ENCODE peak calls at places on chromosomes 12 and 14, in six cellular contexts. O, N, B, X, G and M are unnamed samples.
A peak's percentile ranks its signal among the peaks of the same experiment; 100 is the strongest.

GRCh38 chr12:52531563-52532300 is 11.5 kb upstream of the KRT5 start:
- DNase-seq in O (no peak), N (no peak), B (no peak), X (no peak), G (no peak), M (peak; percentile 20)

GRCh38 chr14:70702154-70702553 is 60.4 kb downstream of the TTC9 start:
- DNase-seq in O (no peak), N (no peak), B (no peak), X (no peak), G (no peak), M (no peak)

GRCh38 chr12:3071107-3071506 is 6.1 kb upstream of the TSPAN9 start:
- DNase-seq in O (no peak), N (no peak), B (no peak), X (no peak), G (no peak), M (no peak)

GRCh38 chr14:100653409-100653808 is 66.2 kb upstream of the BEGAIN start:
- DNase-seq in O (no peak), N (no peak), B (no peak), X (no peak), G (no peak), M (no peak)

GRCh38 chr14:71036433-71036832 is 129.2 kb downstream of the PCNX1 start:
- DNase-seq in O (no peak), N (no peak), B (no peak), X (no peak), G (no peak), M (no peak)

GRCh38 chr12:32698285-32698684 is 19.2 kb downstream of the DNM1L start:
- DNase-seq in O (no peak), N (no peak), B (no peak), X (no peak), G (peak; percentile 40), M (no peak)

GRCh38 chr14:82420874-82421273 is 887.2 kb upstream of the SEL1L start:
- DNase-seq in O (no peak), N (no peak), B (no peak), X (no peak), G (no peak), M (no peak)

GRCh38 chr14:67934087-67934486 is 114.5 kb downstream of the RAD51B start:
- DNase-seq in O (peak; percentile 55), N (no peak), B (no peak), X (peak; percentile 82), G (peak; percentile 61), M (no peak)

GRCh38 chr14:89365071-89365801 is 51.8 kb downstream of the FOXN3 start:
- DNase-seq in O (no peak), N (peak; percentile 31), B (peak; percentile 24), X (no peak), G (no peak), M (no peak)

GRCh38 chr12:124498870-124499753 is 68.3 kb downstream of the NCOR2 start:
- DNase-seq in O (peak; percentile 70), N (no peak), B (no peak), X (no peak), G (no peak), M (no peak)

GRCh38 chr14:99838555-99839193 is 45.5 kb downstream of the EML1 start:
- DNase-seq in O (peak; percentile 12), N (no peak), B (no peak), X (no peak), G (no peak), M (no peak)

GRCh38 chr12:125315771-125316170 is 250.5 kb downstream of the AACS start:
- DNase-seq in O (no peak), N (no peak), B (no peak), X (no peak), G (no peak), M (no peak)

GRCh38 chr14:72651081-72651480 is 242.8 kb downstream of the DPF3 start:
- DNase-seq in O (peak; percentile 62), N (no peak), B (no peak), X (no peak), G (no peak), M (no peak)

GRCh38 chr12:53103860-53104305 is 597 bp downstream of the SOAT2 start:
- DNase-seq in O (no peak), N (no peak), B (no peak), X (no peak), G (no peak), M (no peak)

GRCh38 chr12:124938066-124938465 is 23.6 kb upstream of the UBC start:
- DNase-seq in O (no peak), N (no peak), B (no peak), X (no peak), G (no peak), M (no peak)

GRCh38 chr12:2163172-2163927 is 110.6 kb downstream of the CACNA1C start:
- DNase-seq in O (peak; percentile 63), N (peak; percentile 70), B (no peak), X (no peak), G (no peak), M (peak; percentile 15)

GRCh38 chr12:94099191-94099983 is 49.0 kb upstream of the PLXNC1 start:
- DNase-seq in O (peak; percentile 93), N (no peak), B (no peak), X (no peak), G (no peak), M (no peak)

GRCh38 chr14:50943261-50943942 is 881 bp downstream of the PYGL start:
- DNase-seq in O (no peak), N (peak; percentile 32), B (no peak), X (no peak), G (no peak), M (no peak)

GRCh38 chr14:100532154-100532915 is 54.9 kb downstream of the BEGAIN start:
- DNase-seq in O (no peak), N (peak; percentile 10), B (no peak), X (no peak), G (no peak), M (no peak)

GRCh38 chr12:89238593-89238992 is 113.7 kb downstream of the DUSP6 start:
- DNase-seq in O (no peak), N (no peak), B (no peak), X (no peak), G (no peak), M (no peak)

GRCh38 chr12:40953076-40953475 is 235.0 kb upstream of the PDZRN4 start:
- DNase-seq in O (peak; percentile 9), N (no peak), B (no peak), X (no peak), G (no peak), M (no peak)

GRCh38 chr14:85317491-85318021 is 212.4 kb upstream of the FLRT2 start:
- DNase-seq in O (no peak), N (no peak), B (no peak), X (no peak), G (no peak), M (no peak)

GRCh38 chr12:117030187-117030896 is 68.9 kb downstream of the TESC start:
- DNase-seq in O (no peak), N (peak; percentile 17), B (no peak), X (no peak), G (no peak), M (no peak)

GRCh38 chr14:58390830-58391229 is 4.9 kb upstream of the TOMM20L start:
- DNase-seq in O (no peak), N (no peak), B (no peak), X (no peak), G (no peak), M (no peak)

GRCh38 chr12:63795032-63795687 is 15.5 kb downstream of the RXYLT1 start:
- DNase-seq in O (no peak), N (no peak), B (no peak), X (no peak), G (no peak), M (no peak)

GRCh38 chr12:52907092-52907810 is 2.4 kb upstream of the KRT8 start:
- DNase-seq in O (no peak), N (peak; percentile 94), B (no peak), X (no peak), G (peak; percentile 86), M (no peak)

GRCh38 chr12:67449591-67450052 is 180.5 kb downstream of the CAND1 start:
- DNase-seq in O (no peak), N (no peak), B (peak; percentile 7), X (no peak), G (no peak), M (no peak)

GRCh38 chr12:12486661-12487240 is 75.9 kb downstream of the DUSP16 start:
- DNase-seq in O (no peak), N (no peak), B (no peak), X (no peak), G (no peak), M (no peak)

GRCh38 chr12:27549801-27550652 is 26.0 kb downstream of the PPFIBP1 start:
- DNase-seq in O (peak; percentile 97), N (peak; percentile 81), B (no peak), X (peak; percentile 77), G (peak; percentile 71), M (no peak)

GRCh38 chr12:91272456-91273063 is 89.9 kb upstream of the DCN start:
- DNase-seq in O (peak; percentile 11), N (peak; percentile 26), B (no peak), X (peak; percentile 35), G (peak; percentile 0), M (no peak)

GRCh38 chr14:33782923-33783322 is 168.0 kb downstream of the EGLN3 start:
- DNase-seq in O (no peak), N (no peak), B (no peak), X (no peak), G (no peak), M (no peak)

GRCh38 chr12:110012137-110012536 is 12.9 kb downstream of the ANKRD13A start:
- DNase-seq in O (no peak), N (no peak), B (no peak), X (no peak), G (no peak), M (no peak)